ENCODE peak calls at places on chromosomes 6 and 20, in ten cellular contexts. B is heart left ventricle, E is psoas muscle, G is A549, U is transverse colon, A is astrocyte, R is neural progenitor cell, N is PC-3, F is H9, Q is right lobe of liver. J is an unnamed sample.

GRCh38 chr6:129476248-129476564 is 233.8 kb downstream of the ARHGAP18 start:
- DNase-seq in B (no peak), E (no peak), G (no peak), U (no peak), A (no peak), R (no peak), N (no peak), F (no peak), Q (no peak), J (no peak)

GRCh38 chr20:33131949-33132822 is 35.8 kb upstream of the BPIFA2 start:
- DNase-seq in B (no peak), E (no peak), G (no peak), U (no peak), A (no peak), R (peak; percentile 20), N (no peak), F (peak; percentile 50), Q (no peak), J (no peak)

GRCh38 chr6:52136934-52137467 is 49.2 kb upstream of the IL17A start:
- DNase-seq in B (no peak), E (no peak), G (no peak), U (no peak), A (no peak), R (no peak), N (no peak), F (no peak), Q (no peak), J (no peak)

GRCh38 chr20:40307937-40308478 is 381.0 kb downstream of the MAFB start:
- DNase-seq in B (no peak), E (no peak), G (no peak), U (no peak), A (no peak), R (no peak), N (no peak), F (no peak), Q (no peak), J (no peak)

GRCh38 chr20:63461364-63461763 is 11.1 kb downstream of the KCNQ2 start:
- DNase-seq in B (no peak), E (no peak), G (no peak), U (no peak), A (no peak), R (peak; percentile 78), N (peak; percentile 34), F (no peak), Q (no peak), J (peak; percentile 82)

GRCh38 chr20:48683467-48684175 is 144.2 kb downstream of the PREX1 start:
- DNase-seq in B (no peak), E (no peak), G (no peak), U (no peak), A (no peak), R (no peak), N (no peak), F (no peak), Q (peak; percentile 36), J (no peak)

GRCh38 chr20:23358923-23359572 is 2.9 kb upstream of the GZF1 start:
- DNase-seq in B (no peak), E (no peak), G (no peak), U (peak; percentile 42), A (no peak), R (no peak), N (no peak), F (no peak), Q (no peak), J (no peak)

GRCh38 chr6:111823831-111824607 is 49.2 kb downstream of the FYN start:
- DNase-seq in B (no peak), E (no peak), G (no peak), U (no peak), A (peak; percentile 81), R (no peak), N (peak; percentile 50), F (no peak), Q (no peak), J (peak; percentile 4)

GRCh38 chr6:150590448-150590847 is 9.2 kb upstream of the PLEKHG1 start:
- DNase-seq in B (no peak), E (no peak), G (no peak), U (no peak), A (no peak), R (no peak), N (no peak), F (no peak), Q (no peak), J (no peak)

GRCh38 chr6:150596439-150596838 is 3.2 kb upstream of the PLEKHG1 start:
- DNase-seq in B (no peak), E (no peak), G (no peak), U (peak; percentile 56), A (no peak), R (no peak), N (no peak), F (no peak), Q (no peak), J (no peak)

GRCh38 chr6:150589828-150590227 is 9.9 kb upstream of the PLEKHG1 start:
- DNase-seq in B (no peak), E (no peak), G (no peak), U (no peak), A (no peak), R (no peak), N (no peak), F (no peak), Q (no peak), J (no peak)

GRCh38 chr6:150592377-150592995 is 7.2 kb upstream of the PLEKHG1 start:
- DNase-seq in B (no peak), E (no peak), G (no peak), U (peak; percentile 34), A (no peak), R (no peak), N (no peak), F (no peak), Q (no peak), J (no peak)

GRCh38 chr6:150593119-150593518 is 6.6 kb upstream of the PLEKHG1 start:
- DNase-seq in B (no peak), E (no peak), G (no peak), U (no peak), A (no peak), R (no peak), N (no peak), F (no peak), Q (no peak), J (no peak)
- TF ChIP-seq CTCF in B (no peak), E (no peak), G (no peak), U (no peak), A (no peak), R (no peak), N (no peak), F (no peak), Q (no peak), J (no peak)

DNA sequence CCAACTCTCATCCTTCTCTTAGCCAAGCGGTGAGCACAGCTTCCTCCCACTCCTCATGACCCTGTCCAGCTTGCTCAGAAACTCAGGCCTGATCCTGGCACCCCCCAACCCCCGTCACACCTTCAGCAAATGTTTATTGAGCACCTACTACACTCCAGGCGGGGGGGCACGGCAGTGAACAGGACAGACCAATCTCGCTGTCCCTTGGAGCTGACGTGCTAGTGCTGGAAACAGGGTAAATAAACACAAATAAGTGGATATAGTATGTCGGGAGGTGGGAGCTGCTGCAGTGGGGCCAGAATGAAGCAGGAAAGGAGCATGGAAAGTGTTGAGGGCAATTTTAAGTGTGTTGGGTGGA is 7.4 kb upstream of the SPDEF start:
- DNase-seq in B (no peak), E (no peak), G (no peak), U (no peak), A (no peak), R (no peak), N (no peak), F (no peak), Q (no peak), J (no peak)
- H3K27ac ChIP-seq in B (no peak overlapping the region), E (no peak overlapping the region), G (peak overlapping the region; percentile 2), U (no peak overlapping the region), A (no peak overlapping the region), R (no peak overlapping the region), N (no peak overlapping the region), F (no peak overlapping the region), Q (no peak overlapping the region), J (no peak overlapping the region)

DNA sequence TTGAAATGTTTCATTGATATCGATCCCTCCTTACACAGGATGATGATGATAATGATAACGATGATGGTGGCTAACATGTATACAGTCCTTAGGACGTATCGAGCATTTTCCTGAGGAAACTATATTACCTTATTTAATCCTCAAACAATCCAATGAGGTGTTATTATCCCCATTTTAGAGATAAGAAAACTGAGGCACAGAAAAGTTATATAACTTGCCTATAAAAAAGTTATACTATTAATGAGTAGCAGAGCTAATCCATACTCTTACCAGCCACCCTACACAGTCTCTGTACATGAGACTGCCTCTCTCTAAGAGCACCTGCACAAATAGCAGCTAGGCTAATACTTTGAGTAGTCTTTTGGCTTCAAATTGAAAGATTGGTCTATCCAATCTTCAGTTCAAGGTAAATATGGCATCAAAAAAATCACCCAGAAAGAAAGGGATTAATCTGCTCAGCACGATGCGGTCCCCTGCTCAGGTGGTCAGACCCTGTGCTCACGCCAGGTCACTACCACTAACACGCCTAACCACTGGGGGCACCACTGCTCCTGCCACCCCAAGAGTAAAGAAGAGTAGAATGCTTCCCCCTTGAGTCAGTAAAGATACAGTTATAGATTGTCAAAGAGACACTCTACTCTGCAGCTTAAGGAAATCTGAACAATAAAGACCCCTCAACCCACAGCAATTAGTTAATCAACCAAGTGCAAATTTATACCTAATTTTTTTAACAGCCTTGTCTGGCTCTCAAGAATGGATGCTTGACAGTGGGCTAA is 15.0 kb downstream of the GABBR1 start:
- DNase-seq in B (no peak), E (no peak), G (no peak), U (no peak), A (no peak), R (no peak), N (no peak), F (peak; percentile 65), Q (no peak), J (no peak)
- TF ChIP-seq CTCF in B (no peak), E (no peak), G (peak; percentile 10), U (no peak), A (no peak), R (peak; percentile 44), N (peak; percentile 47), F (peak; percentile 75), Q (no peak), J (no peak)

GRCh38 chr20:57737349-57737748 is 27.5 kb upstream of the PMEPA1 start:
- DNase-seq in B (no peak), E (no peak), G (no peak), U (no peak), A (no peak), R (no peak), N (no peak), F (no peak), Q (no peak), J (no peak)
- H3K27ac ChIP-seq in B (no peak overlapping the region), E (no peak overlapping the region), G (peak overlapping the region; percentile 70), U (peak overlapping the region; percentile 30), A (no peak overlapping the region), R (no peak overlapping the region), N (no peak overlapping the region), F (no peak overlapping the region), Q (no peak overlapping the region), J (no peak overlapping the region)

J was measured in RWPE1.